ENCODE peak calls at places on chromosomes 2 and 18, in seven cellular contexts. P is H9, E is mesendoderm, V is H1, N is neuronal stem cell, I is mesenchymal stem cell, Z is IMR-90. X is an unnamed sample. For H3K4me1, the result is how much of the 10 kb centered on the place peaks cover.

GRCh38 chr2:14743883-14744282 is 111.4 kb downstream of the LRATD1 start:
- DNase-seq in E (no peak), P (no peak), N (no peak), V (no peak), Z (no peak), I (no peak), X (peak)

GRCh38 chr18:55214534-55214933 is 255.3 kb upstream of the CCDC68 start:
- DNase-seq in N (no peak), V (no peak), Z (no peak), E (peak), I (no peak), P (peak), X (no peak)

GRCh38 chr2:234495801-234496441 is 960 bp downstream of the ARL4C start:
- DNase-seq in Z (peak), V (no peak), N (no peak), P (peak), E (peak), I (peak), X (peak)

GRCh38 chr2:75221872-75222271 is 22.6 kb upstream of the TACR1 start:
- DNase-seq in I (peak), N (no peak), P (no peak), V (no peak), E (no peak), Z (peak), X (no peak)

GRCh38 chr2:144162652-144163051 is 357.3 kb downstream of the ZEB2 start:
- DNase-seq in I (no peak), P (peak), N (no peak), E (peak), V (no peak), Z (no peak), X (peak)

GRCh38 chr2:224982226-224982625 is 60.0 kb downstream of the DOCK10 start:
- DNase-seq in E (no peak), Z (no peak), I (no peak), N (no peak), V (no peak), P (no peak), X (no peak)

GRCh38 chr2:30191107-30191506 is 40.2 kb upstream of the LBH start:
- DNase-seq in P (no peak), Z (no peak), V (no peak), E (no peak), N (no peak), I (no peak), X (no peak)

GRCh38 chr2:112821682-112822081 is 14.9 kb downstream of the IL1B start:
- DNase-seq in Z (no peak), P (no peak), E (no peak), N (no peak), V (no peak), I (no peak), X (no peak)

GRCh38 chr2:113799375-113799774 is 42.9 kb upstream of the SLC35F5 start:
- DNase-seq in N (no peak), E (no peak), I (no peak), P (no peak), V (no peak), Z (no peak), X (no peak)

GRCh38 chr2:44952143-44952805 is 10.8 kb downstream of the SIX3 start:
- DNase-seq in V (no peak), N (peak), E (peak), P (peak), Z (peak), I (peak), X (peak)

GRCh38 chr2:45256867-45257641 is 247.8 kb upstream of the SIX2 start:
- DNase-seq in E (no peak), Z (peak), N (no peak), V (peak), P (peak), I (peak), X (no peak)

GRCh38 chr2:195410272-195410671 is 246.8 kb upstream of the SLC39A10 start:
- DNase-seq in N (no peak), P (no peak), E (no peak), Z (no peak), V (no peak), I (no peak), X (no peak)

GRCh38 chr18:31719363-31720006 is 35.1 kb upstream of the B4GALT6 start:
- DNase-seq in E (no peak), Z (no peak), N (no peak), P (no peak), I (no peak), V (no peak), X (no peak)

GRCh38 chr2:127355407-127356008 is 32.3 kb downstream of the MAP3K2 start:
- DNase-seq in I (peak), N (no peak), V (no peak), E (peak), P (no peak), Z (no peak), X (no peak)

GRCh38 chr18:23856466-23857175 is 157.9 kb upstream of the TTC39C start:
- DNase-seq in Z (peak), N (no peak), V (no peak), I (no peak), P (no peak), E (peak), X (peak)

GRCh38 chr2:61157371-61158003 is 4.5 kb upstream of the C2orf74 start:
- DNase-seq in I (no peak), N (no peak), V (no peak), E (no peak), P (no peak), Z (no peak), X (no peak)

GRCh38 chr2:204228169-204228940 is 291.8 kb downstream of the ICOS start:
- DNase-seq in V (peak), N (peak), E (peak), Z (no peak), P (no peak), I (no peak), X (no peak)

GRCh38 chr18:616380-616995 is 19.7 kb downstream of the CLUL1 start:
- DNase-seq in P (no peak), N (no peak), I (peak), V (no peak), E (peak), Z (peak), X (no peak)

GRCh38 chr2:117815946-117816345 is 1.5 kb downstream of the DDX18 start:
- DNase-seq in P (no peak), V (no peak), I (peak), Z (peak), E (no peak), N (no peak), X (no peak)

GRCh38 chr2:41410011-41410410 is 637.8 kb upstream of the PKDCC start:
- DNase-seq in V (no peak), N (no peak), I (no peak), Z (no peak), E (no peak), P (no peak), X (peak)

GRCh38 chr2:100707016-100707947 is 112.7 kb upstream of the NPAS2 start:
- DNase-seq in V (no peak), P (no peak), N (no peak), E (no peak), Z (no peak), I (no peak), X (no peak)

GRCh38 chr18:79503891-79504475 is 108.3 kb downstream of the NFATC1 start:
- DNase-seq in P (no peak), I (no peak), N (no peak), Z (no peak), E (no peak), V (no peak), X (no peak)

GRCh38 chr2:240875228-240876034 is 6.8 kb downstream of the AGXT start:
- DNase-seq in V (no peak), N (no peak), P (no peak), E (no peak), I (no peak), Z (no peak), X (no peak)

GRCh38 chr2:19902272-19902730 is 518 bp upstream of the TTC32 start:
- DNase-seq in V (no peak), Z (no peak), I (no peak), N (no peak), E (no peak), P (no peak), X (no peak)

GRCh38 chr2:34291076-34291475 is 692.0 kb upstream of the FAM98A start:
- DNase-seq in Z (no peak), I (no peak), P (no peak), E (no peak), V (no peak), N (no peak), X (no peak)

GRCh38 chr2:161746891-161747535 is 122.8 kb downstream of the SLC4A10 start:
- DNase-seq in P (peak), E (no peak), Z (no peak), V (no peak), N (no peak), I (no peak), X (no peak)

GRCh38 chr18:76412818-76413565 is 82.0 kb downstream of the ZNF516 start:
- DNase-seq in I (no peak), E (no peak), V (no peak), P (no peak), N (no peak), Z (peak), X (no peak)

GRCh38 chr2:31558401-31559295 is 22.1 kb downstream of the SRD5A2 start:
- DNase-seq in E (no peak), V (no peak), N (no peak), P (no peak), I (no peak), Z (peak), X (peak)

DNA sequence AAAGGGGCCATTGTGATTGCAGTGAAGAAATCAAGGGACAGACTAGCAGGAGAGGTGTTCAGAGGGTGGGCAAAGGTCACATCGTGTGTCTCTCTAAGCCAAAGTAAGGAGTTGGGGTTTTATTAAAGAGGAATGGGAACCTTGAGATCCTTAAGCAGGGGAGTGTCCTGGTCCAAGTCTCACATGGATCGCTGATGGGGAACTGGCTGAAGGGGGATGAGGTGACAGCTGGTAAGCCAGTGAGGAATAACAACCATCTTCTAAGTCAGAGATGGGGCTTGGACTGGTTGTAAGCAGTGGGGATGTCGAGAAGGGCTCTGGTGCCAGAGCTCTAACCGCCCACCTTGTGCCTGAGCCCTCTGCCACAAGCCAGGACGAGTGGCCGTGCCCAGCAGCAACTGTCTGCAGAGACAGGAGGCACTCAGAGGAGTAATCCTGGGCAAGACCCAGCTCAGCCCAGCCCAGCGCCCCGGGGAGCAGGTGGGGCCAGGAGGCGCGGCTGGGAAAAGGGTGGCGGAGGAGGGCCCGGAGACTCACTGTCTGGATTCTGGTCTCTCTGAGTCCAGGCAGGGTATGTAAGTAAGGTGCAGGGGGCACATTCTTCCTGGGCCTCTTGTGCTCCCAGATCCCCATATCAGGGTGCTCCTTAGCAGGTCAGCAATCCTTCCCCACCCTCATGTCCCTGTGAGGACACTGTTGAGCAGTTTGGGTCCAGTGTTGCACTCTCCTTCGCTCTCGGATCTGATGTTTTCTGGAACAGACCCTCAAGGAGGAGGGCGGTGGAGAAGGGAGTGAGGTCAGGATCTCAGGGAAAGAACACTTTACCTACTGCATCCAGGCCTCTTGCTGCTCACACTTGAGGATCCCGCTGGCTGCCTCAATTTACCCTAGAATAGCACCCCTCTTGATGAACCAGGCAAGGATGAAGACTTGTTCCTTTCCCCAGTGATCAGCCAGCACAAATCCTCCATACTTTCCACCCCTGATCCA is 13.8 kb downstream of the WNT10A start:
- DNase-seq in N (no peak), E (no peak), P (no peak), I (no peak), Z (no peak), V (no peak), X (no peak)
- H3K4me1 ChIP-seq in N (under half), E (under half), P (under half), I (under half), Z (under half), V (under half), X (under half)

GRCh38 chr2:208548689-208549088 is 142.1 kb downstream of the PTH2R start:
- DNase-seq in Z (no peak), P (no peak), N (no peak), E (no peak), V (no peak), I (no peak), X (no peak)
- H3K4ac ChIP-seq in Z (no peak), P (no peak), N (no peak), E (no peak), V (no peak), I (no peak), X (no peak)

DNA sequence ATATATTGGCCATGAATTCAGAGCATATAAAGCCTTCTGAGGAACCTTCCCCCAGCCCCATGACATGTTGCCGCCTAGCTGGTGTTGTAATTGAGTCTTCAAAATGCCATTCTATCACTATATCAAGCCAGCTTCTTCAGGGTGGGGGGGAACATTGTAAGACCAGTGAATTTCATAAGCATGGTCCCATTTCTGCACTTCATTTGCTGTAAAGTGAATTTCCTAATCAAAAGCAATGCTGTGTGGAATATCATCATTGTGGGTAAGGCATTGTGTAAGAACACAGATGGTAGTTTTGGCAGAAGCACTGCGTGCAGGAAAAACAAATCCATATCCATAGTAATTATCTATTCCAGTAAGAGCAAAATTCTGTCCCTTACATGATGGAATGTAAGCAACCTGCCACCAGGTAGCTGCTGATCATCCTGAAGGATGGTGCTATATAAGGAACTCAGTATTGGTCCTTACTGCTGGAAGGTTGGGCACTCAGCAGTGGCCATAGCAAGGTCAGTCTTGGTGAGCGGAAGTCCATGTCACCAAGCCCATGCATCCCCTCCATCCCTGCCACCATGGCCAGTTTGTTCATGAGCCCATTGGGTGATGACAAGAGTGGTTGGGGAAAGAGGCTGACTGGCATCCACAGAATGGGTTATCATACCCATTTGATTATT is 159.4 kb downstream of the COPS8 start:
- DNase-seq in P (no peak), I (peak), E (no peak), N (no peak), Z (peak), V (no peak), X (no peak)
- H3K27ac ChIP-seq in P (no peak), I (no peak), E (no peak), N (no peak), Z (peak), V (no peak), X (no peak)

GRCh38 chr2:74028290-74028689 is 43.6 kb downstream of the TET3 start:
- DNase-seq in N (no peak), I (no peak), P (no peak), E (no peak), Z (no peak), V (no peak), X (no peak)

GRCh38 chr2:74027496-74027895 is 42.8 kb downstream of the TET3 start:
- DNase-seq in V (no peak), N (no peak), P (no peak), I (no peak), E (no peak), Z (no peak), X (no peak)

GRCh38 chr2:74024216-74024615 is 39.5 kb downstream of the TET3 start:
- DNase-seq in I (no peak), P (no peak), E (no peak), V (no peak), N (no peak), Z (no peak), X (no peak)

GRCh38 chr2:74025971-74026612 is 41.4 kb downstream of the TET3 start:
- DNase-seq in V (no peak), P (peak), Z (peak), I (no peak), E (peak), N (no peak), X (no peak)

GRCh38 chr2:74026674-74027294 is 42.1 kb downstream of the TET3 start:
- DNase-seq in N (no peak), V (no peak), E (peak), I (no peak), P (no peak), Z (no peak), X (no peak)
- H3K4me1 ChIP-seq in N (under half), V (under half), E (under half), I (under half), P (under half), Z (under half), X (under half)

GRCh38 chr18:62418258-62418657 is 93.1 kb downstream of the TNFRSF11A start:
- DNase-seq in P (no peak), E (no peak), V (no peak), Z (no peak), I (no peak), N (no peak), X (no peak)
- H3K4ac ChIP-seq in P (no peak), E (no peak), V (no peak), Z (no peak), I (no peak), N (no peak), X (no peak)

GRCh38 chr2:47194410-47194809 is 39.3 kb upstream of the STPG4 start:
- DNase-seq in I (no peak), V (no peak), P (no peak), E (no peak), Z (no peak), N (no peak), X (no peak)

GRCh38 chr2:47196499-47196898 is 41.4 kb upstream of the STPG4 start:
- DNase-seq in Z (no peak), E (no peak), V (no peak), P (no peak), N (no peak), I (no peak), X (no peak)

GRCh38 chr2:47201224-47201623 is 46.1 kb upstream of the STPG4 start:
- DNase-seq in I (peak), V (no peak), P (no peak), Z (peak), E (no peak), N (no peak), X (no peak)

GRCh38 chr2:47195149-47195548 is 40.0 kb upstream of the STPG4 start:
- DNase-seq in Z (no peak), N (no peak), V (no peak), P (no peak), E (no peak), I (peak), X (no peak)

GRCh38 chr2:47198985-47199451 is 43.9 kb upstream of the STPG4 start:
- DNase-seq in E (peak), Z (peak), V (no peak), I (peak), N (no peak), P (no peak), X (peak)
- H3K27ac ChIP-seq in E (no peak), Z (peak), V (no peak), I (peak), N (no peak), P (no peak), X (peak)

GRCh38 chr2:11314482-11314881 is 30.0 kb downstream of the ROCK2 start:
- DNase-seq in E (no peak), V (no peak), N (no peak), I (no peak), P (no peak), Z (peak), X (no peak)
- H3K4me1 ChIP-seq in E (under half), V (under half), N (under half), I (under half), P (under half), Z (under half), X (under half)

GRCh38 chr18:35592298-35592697 is 10.8 kb downstream of the GALNT1 start:
- DNase-seq in V (no peak), I (no peak), Z (no peak), P (no peak), N (no peak), E (no peak), X (no peak)
- H3K4ac ChIP-seq in V (peak), I (no peak), Z (peak), P (no peak), N (no peak), E (no peak), X (peak)

GRCh38 chr2:1491751-1492150 is 78.5 kb downstream of the TPO start:
- DNase-seq in E (no peak), Z (no peak), N (no peak), P (no peak), V (no peak), I (no peak), X (no peak)

GRCh38 chr2:1488851-1489250 is 75.6 kb downstream of the TPO start:
- DNase-seq in P (no peak), N (no peak), Z (no peak), I (no peak), V (no peak), E (no peak), X (no peak)

GRCh38 chr2:1487758-1488715 is 74.8 kb downstream of the TPO start:
- DNase-seq in I (no peak), N (no peak), E (no peak), P (no peak), Z (no peak), V (no peak), X (no peak)

GRCh38 chr2:1486670-1487069 is 73.4 kb downstream of the TPO start:
- DNase-seq in I (no peak), P (no peak), V (no peak), N (no peak), E (no peak), Z (no peak), X (no peak)

GRCh38 chr2:1489486-1489885 is 76.2 kb downstream of the TPO start:
- DNase-seq in E (no peak), Z (no peak), P (no peak), N (no peak), I (no peak), V (no peak), X (no peak)
- H3K27ac ChIP-seq in E (no peak), Z (no peak), P (no peak), N (no peak), I (no peak), V (no peak), X (no peak)

X was measured in trophoblast cell.